ENCODE peak calls at places on chromosomes 1 and 21, in seven cellular contexts. N is M059J, W is HTR-8/SVneo, K is NCI-H2029, M is NCI-H1436, D is body of pancreas, R is EL. L is an unnamed sample.

GRCh38 chr1:207017615-207018559 is 14.7 kb downstream of the C1orf116 start:
- DNase-seq in K (peak; percentile 29), N (peak; percentile 64), W (no peak), R (no peak), D (peak; percentile 72), M (no peak), L (no peak)

GRCh38 chr1:15945832-15946448 is 30.0 kb downstream of the ZBTB17 start:
- DNase-seq in W (no peak), R (no peak), D (no peak), M (no peak), K (no peak), N (no peak), L (no peak)

GRCh38 chr1:32240140-32240951 is 6.7 kb upstream of the FAM167B start:
- DNase-seq in N (peak; percentile 78), D (peak; percentile 93), M (peak; percentile 84), W (no peak), K (peak; percentile 68), R (peak; percentile 78), L (no peak)

GRCh38 chr1:212860713-212861581 is 2.9 kb downstream of the FLVCR1 start:
- DNase-seq in W (no peak), D (no peak), M (no peak), N (peak; percentile 39), K (no peak), R (peak; percentile 33), L (peak; percentile 21)

GRCh38 chr1:171817511-171818265 is 23.6 kb upstream of the DNM3 start:
- DNase-seq in N (peak; percentile 94), W (peak; percentile 60), K (no peak), R (peak; percentile 82), M (no peak), D (peak; percentile 22), L (peak; percentile 92)

GRCh38 chr21:35019631-35020032 is 29.5 kb downstream of the RUNX1 start:
- DNase-seq in W (no peak), D (peak; percentile 79), N (no peak), K (no peak), R (no peak), M (no peak), L (no peak)

GRCh38 chr1:245810181-245810727 is 655.5 kb downstream of the KIF26B start:
- DNase-seq in W (no peak), R (no peak), N (no peak), K (no peak), D (no peak), M (no peak), L (no peak)

GRCh38 chr1:10710489-10710888 is 86.0 kb downstream of the CASZ1 start:
- DNase-seq in R (no peak), D (no peak), N (no peak), M (no peak), W (no peak), K (peak; percentile 93), L (no peak)

GRCh38 chr1:228358764-228359612 is 47.6 kb downstream of the TRIM11 start:
- DNase-seq in R (no peak), N (no peak), D (no peak), M (no peak), W (no peak), K (no peak), L (no peak)

GRCh38 chr21:36544545-36544944 is 64.6 kb upstream of the CLDN14 start:
- DNase-seq in D (no peak), K (no peak), R (no peak), M (no peak), N (no peak), W (no peak), L (no peak)

GRCh38 chr1:96804649-96805048 is 83.1 kb downstream of the PTBP2 start:
- DNase-seq in W (no peak), M (no peak), K (no peak), D (no peak), R (no peak), N (no peak), L (no peak)

GRCh38 chr1:151839457-151840409 is at the start of gene C2CD4D:
- DNase-seq in M (peak; percentile 82), D (peak; percentile 91), K (peak; percentile 81), N (no peak), W (no peak), R (no peak), L (no peak)

GRCh38 chr21:15692711-15693110 is 37.1 kb upstream of the USP25 start:
- DNase-seq in R (no peak), K (no peak), N (no peak), D (no peak), M (no peak), W (no peak), L (no peak)

GRCh38 chr1:211813590-211813989 is 17.0 kb downstream of the LPGAT1 start:
- DNase-seq in M (no peak), N (peak; percentile 74), K (no peak), R (peak; percentile 20), W (no peak), D (peak; percentile 81), L (no peak)

GRCh38 chr1:156856282-156856785 is 2.6 kb downstream of the INSRR start:
- DNase-seq in D (no peak), M (no peak), N (no peak), R (no peak), K (no peak), W (no peak), L (no peak)

GRCh38 chr1:201648066-201648910 is 109.4 kb downstream of the NAV1 start:
- DNase-seq in W (peak; percentile 69), R (peak; percentile 77), D (peak; percentile 56), N (peak; percentile 39), M (peak; percentile 82), K (peak; percentile 54), L (peak; percentile 38)

GRCh38 chr1:166013232-166013631 is 153.6 kb downstream of the FAM78B start:
- DNase-seq in D (no peak), N (no peak), R (no peak), M (no peak), W (no peak), K (no peak), L (no peak)

GRCh38 chr1:61131716-61132115 is 49.4 kb downstream of the NFIA start:
- DNase-seq in M (no peak), R (no peak), W (no peak), N (no peak), K (peak; percentile 59), D (no peak), L (no peak)

GRCh38 chr1:79749607-79750006 is 743.1 kb upstream of the ADGRL4 start:
- DNase-seq in M (no peak), D (no peak), W (no peak), K (no peak), N (no peak), R (peak; percentile 36), L (no peak)

GRCh38 chr1:145740269-145740668 is 21.0 kb downstream of the CD160 start:
- DNase-seq in W (no peak), N (peak; percentile 91), D (no peak), K (no peak), M (no peak), R (peak; percentile 70), L (peak; percentile 47)

GRCh38 chr1:183124259-183124658 is 61.8 kb upstream of the LAMC2 start:
- DNase-seq in W (no peak), N (peak; percentile 25), R (no peak), M (no peak), K (peak; percentile 53), D (no peak), L (peak; percentile 29)

GRCh38 chr1:147504801-147505303 is 36.4 kb upstream of the BCL9 start:
- DNase-seq in K (peak; percentile 62), D (no peak), R (peak; percentile 41), N (peak; percentile 55), W (peak; percentile 21), M (peak; percentile 33), L (no peak)

GRCh38 chr1:97489834-97490233 is 431.0 kb downstream of the DPYD start:
- DNase-seq in D (no peak), R (peak; percentile 56), K (no peak), W (no peak), M (no peak), N (peak; percentile 43), L (no peak)

GRCh38 chr1:55870076-55870475 is 654.9 kb upstream of the USP24 start:
- DNase-seq in N (peak; percentile 34), R (no peak), M (no peak), D (no peak), K (no peak), W (no peak), L (no peak)

GRCh38 chr1:125119024-125119441 is 3934.3 kb downstream of the SRGAP2C start:
- DNase-seq in K (no peak), W (no peak), D (no peak), R (no peak), N (no peak), M (no peak), L (no peak)

GRCh38 chr1:118948351-118948750 is 39.8 kb downstream of the TBX15 start:
- DNase-seq in W (no peak), D (no peak), R (no peak), M (no peak), K (no peak), N (peak; percentile 22), L (no peak)

GRCh38 chr1:246564839-246565750 is 966 bp downstream of the TFB2M start:
- DNase-seq in W (no peak), K (no peak), N (no peak), D (no peak), R (peak; percentile 13), M (no peak), L (peak; percentile 7)

GRCh38 chr1:42552636-42553035 is 89.5 kb downstream of the CCDC30 start:
- DNase-seq in D (no peak), R (no peak), K (no peak), M (no peak), W (no peak), N (no peak), L (no peak)

GRCh38 chr1:171897304-171897703 is 56.0 kb downstream of the DNM3 start:
- DNase-seq in D (no peak), N (no peak), M (no peak), W (no peak), K (no peak), R (no peak), L (no peak)

GRCh38 chr1:153717330-153717729 is 10.5 kb upstream of the INTS3 start:
- DNase-seq in K (no peak), D (no peak), W (no peak), R (no peak), M (no peak), N (no peak), L (no peak)

GRCh38 chr1:212288614-212289013 is 3.4 kb downstream of the PPP2R5A start:
- DNase-seq in W (no peak), K (no peak), M (no peak), N (peak; percentile 47), R (peak; percentile 70), D (no peak), L (no peak)

GRCh38 chr1:47436979-47437517 is 796 bp upstream of the FOXD2 start:
- DNase-seq in W (peak; percentile 27), D (no peak), M (no peak), R (peak; percentile 44), K (peak; percentile 34), N (peak; percentile 49), L (peak; percentile 15)

L was measured in A172.